ENCODE peak calls at places on chromosomes 6 and 20, in ten cellular contexts. T is stimulated activated CD8-positive, alpha-beta memory T cell treated with anti-CD3 and anti-CD28 coated beads, Interleukin-7, amount 100 ng/mL, for 4 hours; H is GM04504; G is neural crest cell; Y is renal cortical epithelial cell; E is spleen; I is cardiac fibroblast; S is H54; Q is stimulated activated CD4-positive, alpha-beta T cell treated with anti-CD3 and anti-CD28 coated beads, Interleukin-15, amount 100 ng/mL, for 1 hour; W is activated T-cell treated with anti-CD3 and anti-CD28 coated beads, Interleukin-2, amount 50 U/mL, for 72 hours. F is an unnamed sample.

GRCh38 chr6:137717074-137718073 is 149.7 kb upstream of the TNFAIP3 start:
- DNase-seq in T (peak), H (no peak), G (no peak), Y (peak), E (no peak), I (no peak), S (no peak), Q (peak), W (peak), F (no peak)

GRCh38 chr6:125194980-125195379 is 41.4 kb downstream of the TPD52L1 start:
- DNase-seq in T (no peak), H (no peak), G (no peak), Y (peak), E (no peak), I (no peak), S (no peak), Q (no peak), W (no peak), F (no peak)

GRCh38 chr20:57557926-57558613 is 2.8 kb upstream of the PCK1 start:
- DNase-seq in T (no peak), H (no peak), G (no peak), Y (no peak), E (no peak), I (no peak), S (no peak), Q (no peak), W (no peak), F (no peak)

GRCh38 chr6:53199156-53199555 is 50.5 kb upstream of the GCM1 start:
- DNase-seq in T (no peak), H (no peak), G (no peak), Y (no peak), E (no peak), I (no peak), S (no peak), Q (no peak), W (no peak), F (no peak)

GRCh38 chr6:29576056-29576455 is 8.9 kb upstream of the OR2H2 start:
- DNase-seq in T (no peak), H (no peak), G (no peak), Y (no peak), E (no peak), I (no peak), S (no peak), Q (no peak), W (no peak), F (no peak)

GRCh38 chr6:52361347-52361944 is 505 bp upstream of the PAQR8 start:
- DNase-seq in T (peak), H (no peak), G (no peak), Y (no peak), E (peak), I (peak), S (peak), Q (no peak), W (peak), F (no peak)

GRCh38 chr6:68194846-68195478 is 440.1 kb upstream of the ADGRB3 start:
- DNase-seq in T (no peak), H (no peak), G (no peak), Y (no peak), E (peak), I (no peak), S (no peak), Q (no peak), W (no peak), F (no peak)

GRCh38 chr6:132198040-132198439 is 203.2 kb downstream of the MOXD1 start:
- DNase-seq in T (no peak), H (no peak), G (no peak), Y (no peak), E (no peak), I (peak), S (no peak), Q (no peak), W (no peak), F (no peak)

GRCh38 chr20:46051556-46052323 is 22.7 kb downstream of the SLC12A5 start:
- DNase-seq in T (no peak), H (no peak), G (no peak), Y (no peak), E (no peak), I (no peak), S (peak), Q (no peak), W (no peak), F (no peak)

GRCh38 chr6:75204959-75205775 is 686 bp downstream of the COL12A1 start:
- DNase-seq in T (no peak), H (no peak), G (peak), Y (no peak), E (peak), I (peak), S (peak), Q (no peak), W (peak), F (no peak)

GRCh38 chr6:26594730-26595632 is 1.8 kb upstream of the ABT1 start:
- DNase-seq in T (no peak), H (no peak), G (no peak), Y (peak), E (no peak), I (peak), S (no peak), Q (no peak), W (peak), F (no peak)

GRCh38 chr6:91132461-91132860 is 545.6 kb upstream of the MAP3K7 start:
- DNase-seq in T (no peak), H (no peak), G (no peak), Y (peak), E (no peak), I (no peak), S (no peak), Q (no peak), W (no peak), F (no peak)

GRCh38 chr20:61734733-61735502 is 330.8 kb downstream of the TAF4 start:
- DNase-seq in T (no peak), H (no peak), G (no peak), Y (no peak), E (peak), I (no peak), S (no peak), Q (no peak), W (no peak), F (no peak)

GRCh38 chr20:63706852-63707557 is 771 bp downstream of the ARFRP1 start:
- DNase-seq in T (peak), H (no peak), G (no peak), Y (peak), E (peak), I (peak), S (peak), Q (peak), W (peak), F (no peak)

GRCh38 chr20:59665656-59666555 is 61.6 kb downstream of the PHACTR3 start:
- DNase-seq in T (no peak), H (no peak), G (no peak), Y (no peak), E (no peak), I (no peak), S (no peak), Q (no peak), W (no peak), F (no peak)

GRCh38 chr6:12490376-12490903 is 200.3 kb downstream of the EDN1 start:
- DNase-seq in T (no peak), H (no peak), G (no peak), Y (no peak), E (no peak), I (peak), S (no peak), Q (no peak), W (no peak), F (no peak)

GRCh38 chr6:77652739-77653138 is at the start of gene MEI4:
- DNase-seq in T (no peak), H (no peak), G (no peak), Y (no peak), E (no peak), I (no peak), S (no peak), Q (no peak), W (no peak), F (no peak)

GRCh38 chr6:90385914-90386313 is 89.3 kb upstream of the BACH2 start:
- DNase-seq in T (no peak), H (no peak), G (no peak), Y (no peak), E (no peak), I (no peak), S (no peak), Q (no peak), W (no peak), F (no peak)

GRCh38 chr20:52004720-52005119 is 186.9 kb downstream of the ZFP64 start:
- DNase-seq in T (no peak), H (peak), G (no peak), Y (no peak), E (no peak), I (peak), S (no peak), Q (no peak), W (no peak), F (no peak)

GRCh38 chr6:30547454-30547853 is 8.8 kb downstream of the GNL1 start:
- DNase-seq in T (no peak), H (no peak), G (no peak), Y (no peak), E (no peak), I (no peak), S (no peak), Q (no peak), W (no peak), F (no peak)

GRCh38 chr20:57616143-57616951 is 3.9 kb downstream of the ZBP1 start:
- DNase-seq in T (no peak), H (no peak), G (no peak), Y (no peak), E (peak), I (no peak), S (no peak), Q (no peak), W (no peak), F (no peak)

GRCh38 chr6:163346529-163346961 is 68.0 kb upstream of the QKI start:
- DNase-seq in T (no peak), H (no peak), G (no peak), Y (no peak), E (no peak), I (no peak), S (no peak), Q (no peak), W (no peak), F (no peak)

GRCh38 chr6:93992976-93993375 is 573.6 kb upstream of the EPHA7 start:
- DNase-seq in T (no peak), H (no peak), G (no peak), Y (no peak), E (no peak), I (no peak), S (no peak), Q (no peak), W (no peak), F (no peak)

GRCh38 chr6:15513131-15513771 is 149.6 kb downstream of the DTNBP1 start:
- DNase-seq in T (no peak), H (no peak), G (no peak), Y (no peak), E (peak), I (no peak), S (no peak), Q (no peak), W (no peak), F (no peak)

GRCh38 chr6:71419954-71420692 is 131.5 kb downstream of the OGFRL1 start:
- DNase-seq in T (no peak), H (peak), G (no peak), Y (no peak), E (peak), I (peak), S (no peak), Q (no peak), W (no peak), F (no peak)

GRCh38 chr6:133707456-133707855 is 181.5 kb upstream of the TCF21 start:
- DNase-seq in T (no peak), H (peak), G (no peak), Y (peak), E (no peak), I (peak), S (no peak), Q (no peak), W (peak), F (no peak)

GRCh38 chr6:3808189-3808588 is 41.0 kb upstream of the FAM50B start:
- DNase-seq in T (no peak), H (no peak), G (no peak), Y (no peak), E (no peak), I (peak), S (no peak), Q (no peak), W (no peak), F (no peak)

GRCh38 chr6:30480536-30481156 is 8.7 kb upstream of the HLA-E start:
- DNase-seq in T (no peak), H (no peak), G (no peak), Y (no peak), E (no peak), I (no peak), S (no peak), Q (no peak), W (peak), F (no peak)

GRCh38 chr6:32785781-32786533 is 22.6 kb upstream of the HLA-DQB2 start:
- DNase-seq in T (no peak), H (peak), G (peak), Y (peak), E (no peak), I (peak), S (no peak), Q (no peak), W (peak), F (no peak)

GRCh38 chr20:59051666-59052065 is 9.1 kb upstream of the PRELID3B start:
- DNase-seq in T (no peak), H (no peak), G (no peak), Y (no peak), E (no peak), I (no peak), S (no peak), Q (no peak), W (no peak), F (no peak)

GRCh38 chr6:158589371-158589770 is 29.5 kb downstream of the TMEM181 start:
- DNase-seq in T (no peak), H (no peak), G (no peak), Y (no peak), E (no peak), I (no peak), S (no peak), Q (no peak), W (no peak), F (no peak)

F was measured in GOT3.